ENCODE peak calls at places on chromosomes 3 and 15, in eight cellular contexts. Y is fibroblast of mammary gland; K is CD4-positive, CD25-positive, alpha-beta regulatory T cell; O is adipocyte; G is uterus; U is A549; A is heart right ventricle; V is tibial nerve. S is an unnamed sample.

GRCh38 chr3:128222771-128223386 is 69.6 kb downstream of the EEFSEC start:
- DNase-seq in Y (peak), K (no peak), O (no peak), G (no peak), U (no peak), A (no peak), V (no peak), S (peak)

GRCh38 chr3:111333642-111334041 is 208.4 kb upstream of the CD96 start:
- DNase-seq in Y (peak), K (no peak), O (peak), G (no peak), U (no peak), A (no peak), V (no peak), S (peak)

GRCh38 chr3:188256764-188257163 is 102.8 kb downstream of the LPP start:
- DNase-seq in Y (no peak), K (no peak), O (no peak), G (no peak), U (no peak), A (no peak), V (no peak), S (no peak)

GRCh38 chr3:129654126-129654525 is 47.6 kb upstream of the PLXND1 start:
- DNase-seq in Y (peak), K (no peak), O (peak), G (no peak), U (no peak), A (no peak), V (no peak), S (no peak)

GRCh38 chr3:186938716-186939115 is 8.4 kb downstream of the ST6GAL1 start:
- DNase-seq in Y (no peak), K (no peak), O (no peak), G (no peak), U (no peak), A (peak), V (no peak), S (no peak)

GRCh38 chr3:185930393-185931107 is 7.3 kb downstream of the TRA2B start:
- DNase-seq in Y (peak), K (no peak), O (peak), G (no peak), U (no peak), A (no peak), V (no peak), S (no peak)

GRCh38 chr3:138942861-138943623 is 3.9 kb downstream of the FOXL2 start:
- DNase-seq in Y (no peak), K (no peak), O (no peak), G (no peak), U (no peak), A (no peak), V (no peak), S (no peak)

GRCh38 chr3:124299831-124300230 is 307.9 kb upstream of the ROPN1 start:
- DNase-seq in Y (no peak), K (no peak), O (no peak), G (no peak), U (no peak), A (no peak), V (no peak), S (no peak)

GRCh38 chr15:94004697-94005096 is 226.7 kb upstream of the MCTP2 start:
- DNase-seq in Y (no peak), K (no peak), O (no peak), G (peak), U (no peak), A (peak), V (peak), S (peak)

GRCh38 chr3:154095832-154096421 is 25.3 kb upstream of the ARHGEF26 start:
- DNase-seq in Y (peak), K (no peak), O (peak), G (no peak), U (no peak), A (no peak), V (no peak), S (peak)

GRCh38 chr3:59424268-59425010 is 374.6 kb upstream of the CFAP20DC start:
- DNase-seq in Y (peak), K (peak), O (peak), G (no peak), U (no peak), A (no peak), V (no peak), S (peak)

GRCh38 chr3:25508901-25509300 is 80.8 kb downstream of the RARB start:
- DNase-seq in Y (peak), K (no peak), O (peak), G (no peak), U (no peak), A (no peak), V (no peak), S (peak)

GRCh38 chr15:73727330-73728018 is 25.7 kb downstream of the INSYN1 start:
- DNase-seq in Y (peak), K (no peak), O (peak), G (no peak), U (peak), A (no peak), V (no peak), S (peak)

GRCh38 chr3:124119056-124119721 is 127.3 kb upstream of the ROPN1 start:
- DNase-seq in Y (peak), K (no peak), O (peak), G (peak), U (no peak), A (no peak), V (no peak), S (peak)

GRCh38 chr3:53231532-53232511 is 24.0 kb downstream of the TKT start:
- DNase-seq in Y (no peak), K (no peak), O (no peak), G (no peak), U (no peak), A (no peak), V (no peak), S (no peak)

GRCh38 chr3:186432189-186432588 is 70.2 kb upstream of the DGKG start:
- DNase-seq in Y (peak), K (no peak), O (peak), G (no peak), U (no peak), A (no peak), V (no peak), S (no peak)

GRCh38 chr15:91625506-91625905 is 228.0 kb upstream of the SLCO3A1 start:
- DNase-seq in Y (no peak), K (no peak), O (no peak), G (no peak), U (no peak), A (no peak), V (no peak), S (peak)

GRCh38 chr15:88029696-88030095 is 226.8 kb downstream of the NTRK3 start:
- DNase-seq in Y (peak), K (no peak), O (no peak), G (no peak), U (no peak), A (no peak), V (no peak), S (no peak)

GRCh38 chr3:16448691-16449090 is 64.8 kb downstream of the RFTN1 start:
- DNase-seq in Y (peak), K (no peak), O (peak), G (peak), U (peak), A (peak), V (no peak), S (peak)

GRCh38 chr3:179651687-179652466 is 963 bp upstream of the USP13 start:
- DNase-seq in Y (no peak), K (no peak), O (no peak), G (no peak), U (no peak), A (no peak), V (no peak), S (no peak)

GRCh38 chr3:127669541-127670228 is 3.1 kb upstream of the ABTB1 start:
- DNase-seq in Y (no peak), K (no peak), O (no peak), G (no peak), U (no peak), A (no peak), V (no peak), S (no peak)

GRCh38 chr3:123084738-123085237 is 18.0 kb downstream of the PDIA5 start:
- DNase-seq in Y (peak), K (no peak), O (peak), G (no peak), U (no peak), A (no peak), V (no peak), S (no peak)

GRCh38 chr3:166177130-166177529 is 339.9 kb upstream of the BCHE start:
- DNase-seq in Y (no peak), K (no peak), O (no peak), G (no peak), U (no peak), A (no peak), V (no peak), S (no peak)

GRCh38 chr3:56682458-56683121 is 475 bp downstream of the TASOR start:
- DNase-seq in Y (peak), K (peak), O (peak), G (peak), U (peak), A (peak), V (peak), S (peak)

GRCh38 chr3:9100132-9100894 is 137.0 kb upstream of the RAD18 start:
- DNase-seq in Y (no peak), K (no peak), O (no peak), G (no peak), U (no peak), A (no peak), V (no peak), S (no peak)

GRCh38 chr15:27235161-27235560 is 264.2 kb downstream of the GABRG3 start:
- DNase-seq in Y (no peak), K (no peak), O (no peak), G (no peak), U (no peak), A (no peak), V (no peak), S (no peak)

GRCh38 chr15:62600376-62600775 is 435.3 kb upstream of the C2CD4B start:
- DNase-seq in Y (no peak), K (no peak), O (no peak), G (no peak), U (no peak), A (no peak), V (no peak), S (no peak)

GRCh38 chr3:70855139-70855538 is 542.7 kb upstream of the MDFIC2 start:
- DNase-seq in Y (no peak), K (no peak), O (no peak), G (no peak), U (no peak), A (no peak), V (no peak), S (no peak)
- H3K4me3 ChIP-seq in Y (no peak), K (no peak), O (no peak), G (no peak), U (no peak), A (no peak), V (no peak), S (no peak)

GRCh38 chr15:40080847-40081246 is 27.8 kb downstream of the BMF start:
- DNase-seq in Y (no peak), K (no peak), O (no peak), G (no peak), U (no peak), A (no peak), V (no peak), S (no peak)

GRCh38 chr15:40083756-40084101 is 24.9 kb downstream of the BMF start:
- DNase-seq in Y (no peak), K (no peak), O (no peak), G (no peak), U (no peak), A (no peak), V (no peak), S (no peak)

GRCh38 chr15:40080104-40080503 is 28.6 kb downstream of the BMF start:
- DNase-seq in Y (no peak), K (no peak), O (no peak), G (no peak), U (no peak), A (no peak), V (no peak), S (no peak)

GRCh38 chr15:40081691-40082194 is 26.9 kb downstream of the BMF start:
- DNase-seq in Y (peak), K (no peak), O (peak), G (peak), U (no peak), A (peak), V (peak), S (no peak)

DNA sequence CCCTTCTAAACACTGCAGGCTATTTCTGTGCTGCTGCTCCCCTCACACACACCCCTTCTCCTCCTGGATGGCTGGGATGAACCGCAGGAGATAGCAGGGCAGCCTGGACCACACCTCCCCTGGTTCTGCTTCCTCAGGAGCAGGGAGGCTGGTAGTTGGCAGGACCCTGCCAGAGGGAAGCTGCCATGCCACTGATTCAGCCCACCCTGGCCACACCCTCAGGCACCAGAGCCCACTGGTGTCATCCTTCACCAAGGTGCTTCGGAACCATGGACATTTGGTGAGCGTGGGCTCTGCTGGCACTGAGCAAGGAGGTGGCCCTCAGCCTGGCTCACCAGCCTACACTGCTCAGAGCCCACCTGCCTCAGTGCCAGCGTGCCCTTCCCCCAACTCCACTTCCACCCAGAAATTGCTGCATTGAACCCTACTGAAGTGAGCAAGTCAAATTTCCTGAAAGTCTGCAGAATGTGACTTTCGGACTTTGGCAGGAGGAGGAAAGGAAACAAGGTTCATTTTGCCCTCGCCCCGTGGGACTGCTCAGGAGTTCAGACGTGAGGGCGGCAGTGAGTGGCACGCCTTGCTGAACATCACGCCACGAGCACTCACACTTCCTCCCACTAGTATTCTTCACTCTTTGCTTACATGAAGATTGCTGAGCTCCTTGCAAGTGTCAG is 26.3 kb downstream of the BMF start:
- DNase-seq in Y (no peak), K (no peak), O (no peak), G (no peak), U (no peak), A (no peak), V (no peak), S (no peak)
- H3K4me3 ChIP-seq in Y (peak), K (no peak), O (peak), G (no peak), U (no peak), A (peak), V (no peak), S (no peak)

GRCh38 chr15:47186071-47186470 is 531.2 kb upstream of the SEMA6D start:
- DNase-seq in Y (no peak), K (no peak), O (no peak), G (no peak), U (no peak), A (no peak), V (no peak), S (no peak)

GRCh38 chr15:47182818-47183217 is 534.5 kb upstream of the SEMA6D start:
- DNase-seq in Y (no peak), K (no peak), O (no peak), G (no peak), U (no peak), A (no peak), V (no peak), S (no peak)

GRCh38 chr15:47184405-47185221 is 532.7 kb upstream of the SEMA6D start:
- DNase-seq in Y (peak), K (no peak), O (peak), G (no peak), U (no peak), A (no peak), V (no peak), S (no peak)

GRCh38 chr15:47185222-47185800 is 532.0 kb upstream of the SEMA6D start:
- DNase-seq in Y (no peak), K (no peak), O (no peak), G (no peak), U (no peak), A (no peak), V (no peak), S (no peak)

GRCh38 chr15:47184003-47184404 is 533.3 kb upstream of the SEMA6D start:
- DNase-seq in Y (no peak), K (no peak), O (no peak), G (no peak), U (no peak), A (peak), V (no peak), S (peak)
- H3K4me3 ChIP-seq in Y (no peak), K (no peak), O (peak), G (peak), U (no peak), A (peak), V (peak), S (peak)

GRCh38 chr15:85604194-85604593 is 190.5 kb downstream of the KLHL25 start:
- DNase-seq in Y (no peak), K (no peak), O (no peak), G (no peak), U (no peak), A (no peak), V (no peak), S (no peak)

GRCh38 chr15:85607842-85608241 is 186.9 kb downstream of the KLHL25 start:
- DNase-seq in Y (peak), K (no peak), O (peak), G (peak), U (no peak), A (peak), V (no peak), S (peak)

GRCh38 chr15:85606721-85607120 is 188.0 kb downstream of the KLHL25 start:
- DNase-seq in Y (no peak), K (no peak), O (no peak), G (no peak), U (no peak), A (peak), V (no peak), S (no peak)

GRCh38 chr15:85609492-85609891 is 185.2 kb downstream of the KLHL25 start:
- DNase-seq in Y (no peak), K (no peak), O (no peak), G (no peak), U (no peak), A (no peak), V (no peak), S (peak)

GRCh38 chr15:85607141-85607806 is 187.5 kb downstream of the KLHL25 start:
- DNase-seq in Y (peak), K (no peak), O (peak), G (no peak), U (no peak), A (no peak), V (no peak), S (peak)
- H3K4me3 ChIP-seq in Y (no peak), K (peak), O (peak), G (no peak), U (no peak), A (no peak), V (no peak), S (no peak)

GRCh38 chr15:75204340-75205063 is 2.8 kb downstream of the C15orf39 start:
- DNase-seq in Y (peak), K (peak), O (peak), G (peak), U (peak), A (peak), V (peak), S (peak)

GRCh38 chr15:75205064-75205395 is 3.3 kb downstream of the C15orf39 start:
- DNase-seq in Y (no peak), K (no peak), O (no peak), G (no peak), U (no peak), A (no peak), V (no peak), S (no peak)

GRCh38 chr15:75203017-75203907 is 1.6 kb downstream of the C15orf39 start:
- DNase-seq in Y (peak), K (no peak), O (peak), G (no peak), U (peak), A (peak), V (no peak), S (no peak)

GRCh38 chr15:75202251-75203016 is 752 bp downstream of the C15orf39 start:
- DNase-seq in Y (peak), K (peak), O (peak), G (peak), U (peak), A (peak), V (peak), S (no peak)

DNA sequence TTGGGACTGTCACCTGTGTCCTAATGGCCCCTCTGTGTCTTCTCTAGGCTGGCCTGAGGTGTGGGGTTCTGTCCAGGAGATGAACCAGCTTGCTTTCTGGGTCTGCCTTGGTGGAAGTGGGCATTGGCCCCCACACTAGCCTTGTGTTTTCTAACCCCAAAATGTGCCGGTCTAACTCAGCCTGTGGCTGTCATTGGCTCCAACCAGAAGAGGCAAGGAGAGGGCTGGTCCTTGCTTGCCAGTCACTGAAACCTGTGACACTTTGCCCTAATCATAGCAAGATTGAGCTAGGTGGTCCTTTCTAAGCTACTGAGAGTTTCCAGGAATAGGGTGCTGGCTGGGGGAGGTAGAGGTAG is 2.2 kb downstream of the C15orf39 start:
- DNase-seq in Y (no peak), K (peak), O (peak), G (no peak), U (no peak), A (no peak), V (no peak), S (no peak)
- H3K4me3 ChIP-seq in Y (peak), K (peak), O (peak), G (peak), U (peak), A (peak), V (no peak), S (no peak)